ENCODE peak calls at places on chromosomes 16 and 17, in ten cellular contexts. One of them, this sample, is unnamed.

GRCh38 chr16:84687715-84688114 is 12.1 kb upstream of the USP10 start:
- DNase-seq in NCI-H1694 treated with DMSO at 0.1 percent for 48 hours: no peak
- DNase-seq in stimulated activated CD4-positive, alpha-beta T cell treated with anti-CD3 and anti-CD28 coated beads, Interleukin-15, amount 100 ng/mL, for 1 hour: no peak
- DNase-seq in nephron progenitor cell: no peak
- DNase-seq in left ventricle myocardium superior: no peak
- DNase-seq in esophagus muscularis mucosa: no peak
- DNase-seq in Karpas-422: no peak
- DNase-seq in T-helper 2 cell: no peak
- DNase-seq in ELF-1: no peak
- DNase-seq in activated naive CD4-positive, alpha-beta T cell treated with anti-CD3 and anti-CD28 coated beads for 36 hours: peak; percentile 9
- DNase-seq in this sample: no peak

GRCh38 chr17:77474292-77474988 is 333.7 kb downstream of the SEC14L1 start:
- DNase-seq in NCI-H1694 treated with DMSO at 0.1 percent for 48 hours: no peak
- DNase-seq in stimulated activated CD4-positive, alpha-beta T cell treated with anti-CD3 and anti-CD28 coated beads, Interleukin-15, amount 100 ng/mL, for 1 hour: no peak
- DNase-seq in nephron progenitor cell: no peak
- DNase-seq in left ventricle myocardium superior: peak; percentile 62
- DNase-seq in esophagus muscularis mucosa: no peak
- DNase-seq in Karpas-422: no peak
- DNase-seq in T-helper 2 cell: no peak
- DNase-seq in ELF-1: peak; percentile 12
- DNase-seq in activated naive CD4-positive, alpha-beta T cell treated with anti-CD3 and anti-CD28 coated beads for 36 hours: no peak
- DNase-seq in this sample: no peak

GRCh38 chr17:75848523-75849303 is 4.5 kb upstream of the UNC13D start:
- DNase-seq in NCI-H1694 treated with DMSO at 0.1 percent for 48 hours: peak; percentile 52
- DNase-seq in stimulated activated CD4-positive, alpha-beta T cell treated with anti-CD3 and anti-CD28 coated beads, Interleukin-15, amount 100 ng/mL, for 1 hour: peak; percentile 73
- DNase-seq in nephron progenitor cell: peak; percentile 87
- DNase-seq in left ventricle myocardium superior: peak; percentile 85
- DNase-seq in esophagus muscularis mucosa: no peak
- DNase-seq in Karpas-422: peak; percentile 94
- DNase-seq in T-helper 2 cell: peak; percentile 59
- DNase-seq in ELF-1: peak; percentile 76
- DNase-seq in activated naive CD4-positive, alpha-beta T cell treated with anti-CD3 and anti-CD28 coated beads for 36 hours: peak; percentile 93
- DNase-seq in this sample: peak; percentile 20

GRCh38 chr16:2991566-2992261 is 11.5 kb upstream of the PKMYT1 start:
- DNase-seq in NCI-H1694 treated with DMSO at 0.1 percent for 48 hours: no peak
- DNase-seq in stimulated activated CD4-positive, alpha-beta T cell treated with anti-CD3 and anti-CD28 coated beads, Interleukin-15, amount 100 ng/mL, for 1 hour: no peak
- DNase-seq in nephron progenitor cell: no peak
- DNase-seq in left ventricle myocardium superior: no peak
- DNase-seq in esophagus muscularis mucosa: no peak
- DNase-seq in Karpas-422: no peak
- DNase-seq in T-helper 2 cell: no peak
- DNase-seq in ELF-1: no peak
- DNase-seq in activated naive CD4-positive, alpha-beta T cell treated with anti-CD3 and anti-CD28 coated beads for 36 hours: no peak
- DNase-seq in this sample: no peak

GRCh38 chr16:10847166-10847565 is 28.6 kb upstream of the TVP23A start:
- DNase-seq in NCI-H1694 treated with DMSO at 0.1 percent for 48 hours: no peak
- DNase-seq in stimulated activated CD4-positive, alpha-beta T cell treated with anti-CD3 and anti-CD28 coated beads, Interleukin-15, amount 100 ng/mL, for 1 hour: no peak
- DNase-seq in nephron progenitor cell: no peak
- DNase-seq in left ventricle myocardium superior: no peak
- DNase-seq in esophagus muscularis mucosa: no peak
- DNase-seq in Karpas-422: no peak
- DNase-seq in T-helper 2 cell: no peak
- DNase-seq in ELF-1: no peak
- DNase-seq in activated naive CD4-positive, alpha-beta T cell treated with anti-CD3 and anti-CD28 coated beads for 36 hours: no peak
- DNase-seq in this sample: no peak

GRCh38 chr17:74682442-74683190 is 30.1 kb downstream of the CD300LF start:
- DNase-seq in NCI-H1694 treated with DMSO at 0.1 percent for 48 hours: peak; percentile 66
- DNase-seq in stimulated activated CD4-positive, alpha-beta T cell treated with anti-CD3 and anti-CD28 coated beads, Interleukin-15, amount 100 ng/mL, for 1 hour: no peak
- DNase-seq in nephron progenitor cell: no peak
- DNase-seq in left ventricle myocardium superior: no peak
- DNase-seq in esophagus muscularis mucosa: no peak
- DNase-seq in Karpas-422: no peak
- DNase-seq in T-helper 2 cell: no peak
- DNase-seq in ELF-1: no peak
- DNase-seq in activated naive CD4-positive, alpha-beta T cell treated with anti-CD3 and anti-CD28 coated beads for 36 hours: no peak
- DNase-seq in this sample: no peak

GRCh38 chr17:28552201-28552999 is at the start of gene UNC119:
- DNase-seq in NCI-H1694 treated with DMSO at 0.1 percent for 48 hours: peak; percentile 50
- DNase-seq in stimulated activated CD4-positive, alpha-beta T cell treated with anti-CD3 and anti-CD28 coated beads, Interleukin-15, amount 100 ng/mL, for 1 hour: peak; percentile 76
- DNase-seq in nephron progenitor cell: peak; percentile 90
- DNase-seq in left ventricle myocardium superior: peak; percentile 91
- DNase-seq in esophagus muscularis mucosa: no peak
- DNase-seq in Karpas-422: peak; percentile 94
- DNase-seq in T-helper 2 cell: peak; percentile 61
- DNase-seq in ELF-1: peak; percentile 55
- DNase-seq in activated naive CD4-positive, alpha-beta T cell treated with anti-CD3 and anti-CD28 coated beads for 36 hours: peak; percentile 83
- DNase-seq in this sample: no peak

GRCh38 chr16:89197633-89198416 is 2.5 kb downstream of the SLC22A31 start:
- DNase-seq in NCI-H1694 treated with DMSO at 0.1 percent for 48 hours: no peak
- DNase-seq in stimulated activated CD4-positive, alpha-beta T cell treated with anti-CD3 and anti-CD28 coated beads, Interleukin-15, amount 100 ng/mL, for 1 hour: no peak
- DNase-seq in nephron progenitor cell: no peak
- DNase-seq in left ventricle myocardium superior: no peak
- DNase-seq in esophagus muscularis mucosa: no peak
- DNase-seq in Karpas-422: no peak
- DNase-seq in T-helper 2 cell: no peak
- DNase-seq in ELF-1: no peak
- DNase-seq in activated naive CD4-positive, alpha-beta T cell treated with anti-CD3 and anti-CD28 coated beads for 36 hours: no peak
- DNase-seq in this sample: no peak

GRCh38 chr16:88533381-88533831 is 36.8 kb upstream of the ZC3H18 start:
- DNase-seq in NCI-H1694 treated with DMSO at 0.1 percent for 48 hours: no peak
- DNase-seq in stimulated activated CD4-positive, alpha-beta T cell treated with anti-CD3 and anti-CD28 coated beads, Interleukin-15, amount 100 ng/mL, for 1 hour: no peak
- DNase-seq in nephron progenitor cell: no peak
- DNase-seq in left ventricle myocardium superior: peak; percentile 49
- DNase-seq in esophagus muscularis mucosa: no peak
- DNase-seq in Karpas-422: no peak
- DNase-seq in T-helper 2 cell: no peak
- DNase-seq in ELF-1: no peak
- DNase-seq in activated naive CD4-positive, alpha-beta T cell treated with anti-CD3 and anti-CD28 coated beads for 36 hours: no peak
- DNase-seq in this sample: no peak

GRCh38 chr17:76498886-76499667 is 2.1 kb downstream of the RHBDF2 start:
- DNase-seq in NCI-H1694 treated with DMSO at 0.1 percent for 48 hours: no peak
- DNase-seq in stimulated activated CD4-positive, alpha-beta T cell treated with anti-CD3 and anti-CD28 coated beads, Interleukin-15, amount 100 ng/mL, for 1 hour: no peak
- DNase-seq in nephron progenitor cell: no peak
- DNase-seq in left ventricle myocardium superior: no peak
- DNase-seq in esophagus muscularis mucosa: no peak
- DNase-seq in Karpas-422: no peak
- DNase-seq in T-helper 2 cell: peak; percentile 51
- DNase-seq in ELF-1: no peak
- DNase-seq in activated naive CD4-positive, alpha-beta T cell treated with anti-CD3 and anti-CD28 coated beads for 36 hours: no peak
- DNase-seq in this sample: no peak

GRCh38 chr17:80774643-80775281 is 216.9 kb upstream of the CHMP6 start:
- DNase-seq in NCI-H1694 treated with DMSO at 0.1 percent for 48 hours: no peak
- DNase-seq in stimulated activated CD4-positive, alpha-beta T cell treated with anti-CD3 and anti-CD28 coated beads, Interleukin-15, amount 100 ng/mL, for 1 hour: no peak
- DNase-seq in nephron progenitor cell: no peak
- DNase-seq in left ventricle myocardium superior: no peak
- DNase-seq in esophagus muscularis mucosa: no peak
- DNase-seq in Karpas-422: no peak
- DNase-seq in T-helper 2 cell: no peak
- DNase-seq in ELF-1: no peak
- DNase-seq in activated naive CD4-positive, alpha-beta T cell treated with anti-CD3 and anti-CD28 coated beads for 36 hours: peak; percentile 80
- DNase-seq in this sample: no peak

GRCh38 chr17:47288531-47289116 is 35.0 kb downstream of the ITGB3 start:
- DNase-seq in NCI-H1694 treated with DMSO at 0.1 percent for 48 hours: no peak
- DNase-seq in stimulated activated CD4-positive, alpha-beta T cell treated with anti-CD3 and anti-CD28 coated beads, Interleukin-15, amount 100 ng/mL, for 1 hour: no peak
- DNase-seq in nephron progenitor cell: no peak
- DNase-seq in left ventricle myocardium superior: no peak
- DNase-seq in esophagus muscularis mucosa: no peak
- DNase-seq in Karpas-422: no peak
- DNase-seq in T-helper 2 cell: no peak
- DNase-seq in ELF-1: no peak
- DNase-seq in activated naive CD4-positive, alpha-beta T cell treated with anti-CD3 and anti-CD28 coated beads for 36 hours: no peak
- DNase-seq in this sample: no peak

GRCh38 chr17:56819431-56820145 is 14.1 kb downstream of the C17orf67 start:
- DNase-seq in NCI-H1694 treated with DMSO at 0.1 percent for 48 hours: peak; percentile 77
- DNase-seq in stimulated activated CD4-positive, alpha-beta T cell treated with anti-CD3 and anti-CD28 coated beads, Interleukin-15, amount 100 ng/mL, for 1 hour: peak; percentile 33
- DNase-seq in nephron progenitor cell: peak; percentile 76
- DNase-seq in left ventricle myocardium superior: no peak
- DNase-seq in esophagus muscularis mucosa: no peak
- DNase-seq in Karpas-422: peak; percentile 90
- DNase-seq in T-helper 2 cell: peak; percentile 41
- DNase-seq in ELF-1: peak; percentile 90
- DNase-seq in activated naive CD4-positive, alpha-beta T cell treated with anti-CD3 and anti-CD28 coated beads for 36 hours: peak; percentile 88
- DNase-seq in this sample: peak; percentile 67

GRCh38 chr16:911604-912321 is 59.0 kb downstream of the LMF1 start:
- DNase-seq in NCI-H1694 treated with DMSO at 0.1 percent for 48 hours: no peak
- DNase-seq in stimulated activated CD4-positive, alpha-beta T cell treated with anti-CD3 and anti-CD28 coated beads, Interleukin-15, amount 100 ng/mL, for 1 hour: no peak
- DNase-seq in nephron progenitor cell: no peak
- DNase-seq in left ventricle myocardium superior: no peak
- DNase-seq in esophagus muscularis mucosa: no peak
- DNase-seq in Karpas-422: no peak
- DNase-seq in T-helper 2 cell: no peak
- DNase-seq in ELF-1: no peak
- DNase-seq in activated naive CD4-positive, alpha-beta T cell treated with anti-CD3 and anti-CD28 coated beads for 36 hours: no peak
- DNase-seq in this sample: no peak

GRCh38 chr17:39094607-39095308 is 56.7 kb downstream of the PLXDC1 start:
- DNase-seq in NCI-H1694 treated with DMSO at 0.1 percent for 48 hours: no peak
- DNase-seq in stimulated activated CD4-positive, alpha-beta T cell treated with anti-CD3 and anti-CD28 coated beads, Interleukin-15, amount 100 ng/mL, for 1 hour: no peak
- DNase-seq in nephron progenitor cell: no peak
- DNase-seq in left ventricle myocardium superior: no peak
- DNase-seq in esophagus muscularis mucosa: no peak
- DNase-seq in Karpas-422: no peak
- DNase-seq in T-helper 2 cell: peak; percentile 77
- DNase-seq in ELF-1: peak; percentile 38
- DNase-seq in activated naive CD4-positive, alpha-beta T cell treated with anti-CD3 and anti-CD28 coated beads for 36 hours: no peak
- DNase-seq in this sample: no peak

GRCh38 chr17:77489898-77490265 is 349.1 kb downstream of the SEC14L1 start:
- DNase-seq in NCI-H1694 treated with DMSO at 0.1 percent for 48 hours: no peak
- DNase-seq in stimulated activated CD4-positive, alpha-beta T cell treated with anti-CD3 and anti-CD28 coated beads, Interleukin-15, amount 100 ng/mL, for 1 hour: no peak
- DNase-seq in nephron progenitor cell: no peak
- DNase-seq in left ventricle myocardium superior: peak; percentile 95
- DNase-seq in esophagus muscularis mucosa: peak; percentile 96
- DNase-seq in Karpas-422: no peak
- DNase-seq in T-helper 2 cell: no peak
- DNase-seq in ELF-1: no peak
- DNase-seq in activated naive CD4-positive, alpha-beta T cell treated with anti-CD3 and anti-CD28 coated beads for 36 hours: no peak
- DNase-seq in this sample: no peak

This sample was measured in DMS 273 treated with DMSO at 0.1 percent for 48 hours.